ENCODE peak calls at places on chromosome 14, in four cellular contexts. N is BE2C; Z is naive thymus-derived CD4-positive, alpha-beta T cell; I is foreskin fibroblast. B is an unnamed sample.

GRCh38 chr14:50342211-50343080 is 30.3 kb downstream of the DMAC2L start:
- DNase-seq in N (peak), Z (no peak), I (peak), B (peak)

GRCh38 chr14:54866588-54866987 is 36.0 kb downstream of the GCH1 start:
- DNase-seq in N (peak), Z (no peak), I (no peak), B (no peak)

GRCh38 chr14:60220917-60221316 is 28.1 kb upstream of the PPM1A start:
- DNase-seq in N (no peak), Z (no peak), I (no peak), B (no peak)

GRCh38 chr14:61476737-61477410 is 155.5 kb downstream of the PRKCH start:
- DNase-seq in N (peak), Z (peak), I (peak), B (peak)

GRCh38 chr14:66074546-66074945 is 411.6 kb upstream of the CCDC196 start:
- DNase-seq in N (no peak), Z (no peak), I (no peak), B (no peak)

GRCh38 chr14:72685456-72685855 is 208.4 kb downstream of the DPF3 start:
- DNase-seq in N (no peak), Z (no peak), I (no peak), B (no peak)

GRCh38 chr14:77003960-77004710 is 24.4 kb downstream of the IRF2BPL start:
- DNase-seq in N (no peak), Z (no peak), I (peak), B (no peak)

GRCh38 chr14:93951798-93952540 is 24.4 kb downstream of the ASB2 start:
- DNase-seq in N (no peak), Z (no peak), I (no peak), B (no peak)

GRCh38 chr14:90093942-90094595 is 32.3 kb downstream of the KCNK13 start:
- DNase-seq in N (no peak), Z (no peak), I (peak), B (no peak)

GRCh38 chr14:68466491-68466977 is 326.3 kb downstream of the ZFP36L1 start:
- DNase-seq in N (no peak), Z (no peak), I (peak), B (no peak)
- H3K4me3 ChIP-seq in N (no peak), Z (no peak), I (no peak), B (no peak)

GRCh38 chr14:99795046-99795445 is 1.8 kb downstream of the EML1 start:
- DNase-seq in N (no peak), Z (no peak), I (no peak), B (no peak)
- H3K4me3 ChIP-seq in N (no peak), Z (no peak), I (peak), B (no peak)

DNA sequence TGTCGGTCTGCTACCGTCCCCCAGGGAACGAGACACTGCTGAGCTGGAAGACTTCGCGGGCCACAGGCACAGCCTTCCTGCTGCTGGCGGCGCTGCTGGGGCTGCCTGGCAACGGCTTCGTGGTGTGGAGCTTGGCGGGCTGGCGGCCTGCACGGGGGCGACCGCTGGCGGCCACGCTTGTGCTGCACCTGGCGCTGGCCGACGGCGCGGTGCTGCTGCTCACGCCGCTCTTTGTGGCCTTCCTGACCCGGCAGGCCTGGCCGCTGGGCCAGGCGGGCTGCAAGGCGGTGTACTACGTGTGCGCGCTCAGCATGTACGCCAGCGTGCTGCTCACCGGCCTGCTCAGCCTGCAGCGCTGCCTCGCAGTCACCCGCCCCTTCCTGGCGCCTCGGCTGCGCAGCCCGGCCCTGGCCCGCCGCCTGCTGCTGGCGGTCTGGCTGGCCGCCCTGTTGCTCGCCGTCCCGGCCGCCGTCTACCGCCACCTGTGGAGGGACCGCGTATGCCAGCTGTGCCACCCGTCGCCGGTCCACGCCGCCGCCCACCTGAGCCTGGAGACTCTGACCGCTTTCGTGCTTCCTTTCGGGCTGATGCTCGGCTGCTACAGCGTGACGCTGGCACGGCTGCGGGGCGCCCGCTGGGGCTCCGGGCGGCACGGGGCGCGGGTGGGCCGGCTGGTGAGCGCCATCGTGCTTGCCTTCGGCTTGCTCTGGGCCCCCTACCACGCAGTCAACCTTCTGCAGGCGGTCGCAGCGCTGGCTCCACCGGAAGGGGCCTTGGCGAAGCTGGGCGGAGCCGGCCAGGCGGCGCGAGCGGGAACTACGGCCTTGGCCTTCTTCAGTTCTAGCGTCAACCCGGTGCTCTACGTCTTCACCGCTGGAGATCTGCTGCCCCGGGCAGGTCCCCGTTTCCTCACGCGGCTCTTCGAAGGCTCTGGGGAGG is at the start of gene LTB4R:
- DNase-seq in N (no peak), Z (peak), I (peak), B (no peak)
- H3K4me3 ChIP-seq in N (no peak), Z (peak), I (peak), B (no peak)

DNA sequence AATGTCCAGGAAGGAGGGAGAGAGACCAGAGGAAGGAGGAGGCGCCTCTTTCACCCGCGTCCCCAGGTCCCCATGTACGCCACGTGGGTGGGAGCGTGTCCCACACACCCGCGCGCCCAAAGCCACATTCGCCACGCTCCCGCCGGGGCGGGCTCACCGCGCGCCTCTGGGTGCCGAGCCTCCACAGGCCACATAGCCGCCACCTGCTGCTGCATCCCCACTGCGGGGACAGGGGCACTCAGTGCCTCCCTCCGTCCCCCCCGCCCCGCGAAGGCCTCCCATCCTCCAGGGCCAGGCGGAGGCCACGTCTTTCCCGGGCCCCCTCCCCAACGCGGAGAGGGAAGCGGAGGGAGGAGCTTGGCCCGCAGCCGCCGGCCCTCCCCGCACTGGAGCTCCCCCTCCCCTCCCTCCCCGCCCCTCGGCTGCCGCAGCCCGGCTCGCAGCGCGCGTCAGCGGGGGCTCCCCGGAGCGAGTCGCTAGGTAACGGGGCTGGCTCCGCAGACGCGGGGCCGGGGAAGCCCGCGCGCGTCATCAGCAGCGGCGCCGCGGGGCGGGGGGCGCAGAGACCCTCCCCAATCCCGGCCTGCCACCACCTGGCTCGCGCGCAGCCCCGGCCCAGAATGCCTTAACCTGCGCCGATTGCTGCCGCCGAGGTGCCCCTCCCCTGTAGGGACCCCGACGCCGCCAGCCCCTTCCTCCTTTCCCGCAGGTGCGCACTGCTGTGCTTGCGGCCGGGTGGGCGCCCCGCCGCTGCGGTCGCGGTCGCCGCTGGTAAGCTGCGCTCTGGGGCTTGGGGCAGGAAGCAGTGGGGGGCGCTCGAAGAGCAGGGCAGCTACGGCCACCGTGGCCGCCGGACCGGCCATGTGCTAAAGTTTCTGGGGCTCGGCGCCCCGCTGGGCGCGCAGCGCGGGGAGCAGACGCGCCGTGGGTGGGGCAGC is 532 bp upstream of the TUNAR start:
- DNase-seq in N (no peak), Z (no peak), I (no peak), B (no peak)
- H3K4me3 ChIP-seq in N (no peak), Z (no peak), I (no peak), B (no peak)

DNA sequence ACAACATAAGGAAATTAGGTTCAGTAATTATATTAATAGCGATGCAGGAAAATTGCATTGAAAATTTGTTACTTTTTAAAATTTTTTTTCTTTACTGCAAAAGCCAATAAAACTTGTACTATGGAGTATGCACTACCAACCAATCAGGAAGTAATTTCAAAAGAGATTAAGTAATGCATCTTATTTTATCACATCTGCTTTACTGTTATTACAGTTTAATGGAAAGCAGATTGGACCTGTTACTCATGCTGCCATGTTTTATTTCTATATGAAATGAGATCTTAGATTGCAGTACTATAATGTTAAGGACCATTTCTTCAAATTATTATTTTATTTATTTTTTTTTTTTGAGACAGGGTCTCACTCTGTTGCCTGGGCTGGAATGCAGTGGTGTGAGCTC is 1.7 kb upstream of the STRN3 start:
- DNase-seq in N (no peak), Z (no peak), I (peak), B (no peak)
- H3K4me3 ChIP-seq in N (no peak), Z (no peak), I (no peak), B (no peak)

B was measured in Jurkat, Clone E6-1.